ENCODE peak calls at places on chromosomes 4 and X, in seven cellular contexts. One of them, this sample, is unnamed.

GRCh38 chr4:114600672-114601071 is 2.1 kb downstream of the UGT8 start:
- DNase-seq in hepatocyte: no peak
- DNase-seq in GM23248: no peak
- DNase-seq in psoas muscle: no peak
- DNase-seq in mesenchymal stem cell: peak; percentile 1
- DNase-seq in SJCRH30: no peak
- DNase-seq in uterus: no peak
- DNase-seq in this sample: no peak

GRCh38 chr4:144787365-144788263 is 141.7 kb downstream of the HHIP start:
- DNase-seq in hepatocyte: peak; percentile 53
- DNase-seq in GM23248: peak; percentile 51
- DNase-seq in psoas muscle: no peak
- DNase-seq in mesenchymal stem cell: peak; percentile 49
- DNase-seq in SJCRH30: no peak
- DNase-seq in uterus: no peak
- DNase-seq in this sample: no peak

GRCh38 chr4:190017357-190018200 is 9.5 kb downstream of the FRG2 start:
- DNase-seq in hepatocyte: peak; percentile 7
- DNase-seq in GM23248: peak; percentile 21
- DNase-seq in psoas muscle: peak; percentile 50
- DNase-seq in mesenchymal stem cell: no peak
- DNase-seq in SJCRH30: no peak
- DNase-seq in uterus: no peak
- DNase-seq in this sample: no peak

GRCh38 chrX:11929476-11929875 is 171.4 kb downstream of the MSL3 start:
- DNase-seq in hepatocyte: no peak
- DNase-seq in GM23248: no peak
- DNase-seq in psoas muscle: no peak
- DNase-seq in mesenchymal stem cell: peak; percentile 9
- DNase-seq in SJCRH30: no peak
- DNase-seq in uterus: no peak
- DNase-seq in this sample: no peak

GRCh38 chr4:114659386-114660008 is 60.9 kb downstream of the UGT8 start:
- DNase-seq in hepatocyte: peak; percentile 79
- DNase-seq in GM23248: peak; percentile 75
- DNase-seq in psoas muscle: no peak
- DNase-seq in mesenchymal stem cell: peak; percentile 60
- DNase-seq in SJCRH30: peak; percentile 66
- DNase-seq in uterus: peak; percentile 12
- DNase-seq in this sample: no peak

GRCh38 chr4:73727685-73728084 is 12.7 kb upstream of the CXCL8 start:
- DNase-seq in hepatocyte: peak; percentile 26
- DNase-seq in GM23248: no peak
- DNase-seq in psoas muscle: no peak
- DNase-seq in mesenchymal stem cell: no peak
- DNase-seq in SJCRH30: no peak
- DNase-seq in uterus: no peak
- DNase-seq in this sample: no peak

GRCh38 chr4:56821394-56822263 is at the start of gene SPINK2:
- DNase-seq in hepatocyte: peak; percentile 74
- DNase-seq in GM23248: no peak
- DNase-seq in psoas muscle: no peak
- DNase-seq in mesenchymal stem cell: peak; percentile 14
- DNase-seq in SJCRH30: no peak
- DNase-seq in uterus: no peak
- DNase-seq in this sample: no peak

GRCh38 chr4:107034091-107034698 is 1.9 kb downstream of the DKK2 start:
- DNase-seq in hepatocyte: peak; percentile 75
- DNase-seq in GM23248: peak; percentile 74
- DNase-seq in psoas muscle: peak; percentile 72
- DNase-seq in mesenchymal stem cell: peak; percentile 61
- DNase-seq in SJCRH30: no peak
- DNase-seq in uterus: peak; percentile 8
- DNase-seq in this sample: no peak

GRCh38 chr4:122764808-122765189 is 32.3 kb downstream of the BBS12 start:
- DNase-seq in hepatocyte: no peak
- DNase-seq in GM23248: peak; percentile 93
- DNase-seq in psoas muscle: no peak
- DNase-seq in mesenchymal stem cell: peak; percentile 95
- DNase-seq in SJCRH30: no peak
- DNase-seq in uterus: no peak
- DNase-seq in this sample: no peak

GRCh38 chr4:113539408-113539807 is 222.1 kb downstream of the CAMK2D start:
- DNase-seq in hepatocyte: no peak
- DNase-seq in GM23248: peak; percentile 90
- DNase-seq in psoas muscle: no peak
- DNase-seq in mesenchymal stem cell: peak; percentile 44
- DNase-seq in SJCRH30: no peak
- DNase-seq in uterus: no peak
- DNase-seq in this sample: no peak

GRCh38 chrX:39253551-39253950 is 452.3 kb downstream of the MID1IP1 start:
- DNase-seq in hepatocyte: no peak
- DNase-seq in GM23248: peak; percentile 52
- DNase-seq in psoas muscle: no peak
- DNase-seq in mesenchymal stem cell: peak; percentile 17
- DNase-seq in SJCRH30: no peak
- DNase-seq in uterus: no peak
- DNase-seq in this sample: no peak

GRCh38 chr4:185115827-185116232 is 27.2 kb upstream of the SLC25A4 start:
- DNase-seq in hepatocyte: peak; percentile 89
- DNase-seq in GM23248: peak; percentile 11
- DNase-seq in psoas muscle: peak; percentile 65
- DNase-seq in mesenchymal stem cell: peak; percentile 89
- DNase-seq in SJCRH30: peak; percentile 88
- DNase-seq in uterus: peak; percentile 73
- DNase-seq in this sample: no peak

GRCh38 chrX:123884809-123885408 is 25.1 kb downstream of the XIAP start:
- DNase-seq in hepatocyte: peak; percentile 73
- DNase-seq in GM23248: peak; percentile 48
- DNase-seq in psoas muscle: no peak
- DNase-seq in mesenchymal stem cell: peak; percentile 48
- DNase-seq in SJCRH30: peak; percentile 59
- DNase-seq in uterus: peak; percentile 46
- DNase-seq in this sample: no peak

GRCh38 chr4:73508651-73509050 is 27.1 kb downstream of the AFM start:
- DNase-seq in hepatocyte: no peak
- DNase-seq in GM23248: no peak
- DNase-seq in psoas muscle: no peak
- DNase-seq in mesenchymal stem cell: no peak
- DNase-seq in SJCRH30: no peak
- DNase-seq in uterus: no peak
- DNase-seq in this sample: no peak

DNA sequence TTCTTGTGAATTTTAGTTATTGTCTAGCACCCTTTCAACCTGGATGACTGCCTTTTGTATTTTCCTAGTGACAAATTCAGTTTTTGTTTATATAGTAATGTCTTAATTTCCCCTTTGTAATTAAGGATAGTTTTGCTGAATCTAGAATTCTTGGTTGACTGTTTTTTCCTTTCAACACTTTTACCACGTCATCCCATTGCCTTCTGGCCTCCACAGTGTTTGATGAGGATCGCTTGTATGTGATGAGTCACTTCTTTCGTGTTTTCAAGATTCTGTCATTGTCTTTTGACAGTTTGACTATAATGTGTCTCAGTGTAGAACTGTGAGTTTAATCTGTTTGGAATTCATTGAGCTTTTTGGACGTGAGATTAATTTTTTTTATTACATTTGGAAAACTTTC is 30.1 kb downstream of the KDM6A start:
- DNase-seq in hepatocyte: no peak
- DNase-seq in GM23248: peak; percentile 80
- DNase-seq in psoas muscle: no peak
- DNase-seq in mesenchymal stem cell: peak; percentile 73
- DNase-seq in SJCRH30: no peak
- DNase-seq in uterus: no peak
- DNase-seq in this sample: no peak
- H3K4me1 ChIP-seq in hepatocyte: no peaks in the 10 kb centered on the region
- H3K4me1 ChIP-seq in GM23248: peaks cover 26% of the 10 kb centered on the region
- H3K4me1 ChIP-seq in psoas muscle: peaks cover 65% of the 10 kb centered on the region
- H3K4me1 ChIP-seq in mesenchymal stem cell: no peaks in the 10 kb centered on the region
- H3K4me1 ChIP-seq in SJCRH30: no peaks in the 10 kb centered on the region
- H3K4me1 ChIP-seq in uterus: no peaks in the 10 kb centered on the region
- H3K4me1 ChIP-seq in this sample: peaks cover 13% of the 10 kb centered on the region

GRCh38 chr4:38671594-38671943 is 7.6 kb downstream of the KLF3 start:
- DNase-seq in hepatocyte: no peak
- DNase-seq in GM23248: no peak
- DNase-seq in psoas muscle: no peak
- DNase-seq in mesenchymal stem cell: no peak
- DNase-seq in SJCRH30: no peak
- DNase-seq in uterus: no peak
- DNase-seq in this sample: no peak
- H3K27ac ChIP-seq in hepatocyte: peak overlapping the region; percentile 91
- H3K27ac ChIP-seq in GM23248: no peak overlapping the region
- H3K27ac ChIP-seq in psoas muscle: peak overlapping the region; percentile 71
- H3K27ac ChIP-seq in mesenchymal stem cell: no peak overlapping the region
- H3K27ac ChIP-seq in SJCRH30: no peak overlapping the region
- H3K27ac ChIP-seq in uterus: peak overlapping the region; percentile 93
- H3K27ac ChIP-seq in this sample: peak overlapping the region; percentile 88

GRCh38 chr4:85732124-85732523 is 257.2 kb downstream of the ARHGAP24 start:
- DNase-seq in hepatocyte: no peak
- DNase-seq in GM23248: no peak
- DNase-seq in psoas muscle: no peak
- DNase-seq in mesenchymal stem cell: no peak
- DNase-seq in SJCRH30: no peak
- DNase-seq in uterus: no peak
- DNase-seq in this sample: no peak
- H3K4me1 ChIP-seq in hepatocyte: peaks cover 3% of the 10 kb centered on the region
- H3K4me1 ChIP-seq in GM23248: peaks cover 18% of the 10 kb centered on the region
- H3K4me1 ChIP-seq in psoas muscle: peaks cover 2% of the 10 kb centered on the region
- H3K4me1 ChIP-seq in mesenchymal stem cell: no peaks in the 10 kb centered on the region
- H3K4me1 ChIP-seq in SJCRH30: peaks cover 8% of the 10 kb centered on the region
- H3K4me1 ChIP-seq in uterus: no peaks in the 10 kb centered on the region
- H3K4me1 ChIP-seq in this sample: no peaks in the 10 kb centered on the region

GRCh38 chr4:100913685-100914084 is 395.9 kb upstream of the EMCN start:
- DNase-seq in hepatocyte: no peak
- DNase-seq in GM23248: no peak
- DNase-seq in psoas muscle: no peak
- DNase-seq in mesenchymal stem cell: no peak
- DNase-seq in SJCRH30: no peak
- DNase-seq in uterus: no peak
- DNase-seq in this sample: no peak

GRCh38 chr4:100906973-100907372 is 389.2 kb upstream of the EMCN start:
- DNase-seq in hepatocyte: no peak
- DNase-seq in GM23248: no peak
- DNase-seq in psoas muscle: no peak
- DNase-seq in mesenchymal stem cell: no peak
- DNase-seq in SJCRH30: no peak
- DNase-seq in uterus: no peak
- DNase-seq in this sample: no peak

GRCh38 chr4:100907465-100908454 is 389.9 kb upstream of the EMCN start:
- DNase-seq in hepatocyte: no peak
- DNase-seq in GM23248: peak; percentile 32
- DNase-seq in psoas muscle: no peak
- DNase-seq in mesenchymal stem cell: peak; percentile 12
- DNase-seq in SJCRH30: no peak
- DNase-seq in uterus: no peak
- DNase-seq in this sample: no peak

GRCh38 chr4:100908540-100908939 is 390.7 kb upstream of the EMCN start:
- DNase-seq in hepatocyte: no peak
- DNase-seq in GM23248: no peak
- DNase-seq in psoas muscle: no peak
- DNase-seq in mesenchymal stem cell: no peak
- DNase-seq in SJCRH30: no peak
- DNase-seq in uterus: no peak
- DNase-seq in this sample: no peak
- H3K27ac ChIP-seq in hepatocyte: no peak overlapping the region
- H3K27ac ChIP-seq in GM23248: no peak overlapping the region
- H3K27ac ChIP-seq in psoas muscle: no peak overlapping the region
- H3K27ac ChIP-seq in mesenchymal stem cell: no peak overlapping the region
- H3K27ac ChIP-seq in SJCRH30: no peak overlapping the region
- H3K27ac ChIP-seq in uterus: no peak overlapping the region
- H3K27ac ChIP-seq in this sample: no peak overlapping the region

GRCh38 chr4:48420172-48420571 is 63.0 kb upstream of the SLC10A4 start:
- DNase-seq in hepatocyte: no peak
- DNase-seq in GM23248: no peak
- DNase-seq in psoas muscle: no peak
- DNase-seq in mesenchymal stem cell: no peak
- DNase-seq in SJCRH30: no peak
- DNase-seq in uterus: no peak
- DNase-seq in this sample: no peak

DNA sequence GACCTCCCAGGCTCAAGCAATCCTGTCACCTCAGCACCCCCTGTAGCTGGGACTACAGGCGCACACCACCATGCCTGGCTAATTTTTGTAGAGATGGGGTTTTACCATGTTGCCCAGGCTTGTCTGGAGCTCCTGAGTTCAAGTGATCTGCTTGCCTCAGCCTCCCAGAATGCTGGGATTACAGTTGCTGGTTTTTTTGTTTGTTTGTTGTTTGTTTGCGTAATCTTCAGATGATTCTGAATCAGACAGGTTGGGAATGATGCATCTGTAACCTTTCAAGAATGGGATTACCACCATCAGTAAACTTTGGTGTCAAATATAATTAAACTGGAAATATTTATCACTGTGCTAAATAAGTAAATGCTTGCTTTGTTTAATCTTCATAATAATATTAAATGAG is 62.0 kb upstream of the SLC10A4 start:
- DNase-seq in hepatocyte: no peak
- DNase-seq in GM23248: no peak
- DNase-seq in psoas muscle: no peak
- DNase-seq in mesenchymal stem cell: no peak
- DNase-seq in SJCRH30: no peak
- DNase-seq in uterus: no peak
- DNase-seq in this sample: no peak
- H3K4me1 ChIP-seq in hepatocyte: no peaks in the 10 kb centered on the region
- H3K4me1 ChIP-seq in GM23248: no peaks in the 10 kb centered on the region
- H3K4me1 ChIP-seq in psoas muscle: no peaks in the 10 kb centered on the region
- H3K4me1 ChIP-seq in mesenchymal stem cell: no peaks in the 10 kb centered on the region
- H3K4me1 ChIP-seq in SJCRH30: no peaks in the 10 kb centered on the region
- H3K4me1 ChIP-seq in uterus: no peaks in the 10 kb centered on the region
- H3K4me1 ChIP-seq in this sample: no peaks in the 10 kb centered on the region

DNA sequence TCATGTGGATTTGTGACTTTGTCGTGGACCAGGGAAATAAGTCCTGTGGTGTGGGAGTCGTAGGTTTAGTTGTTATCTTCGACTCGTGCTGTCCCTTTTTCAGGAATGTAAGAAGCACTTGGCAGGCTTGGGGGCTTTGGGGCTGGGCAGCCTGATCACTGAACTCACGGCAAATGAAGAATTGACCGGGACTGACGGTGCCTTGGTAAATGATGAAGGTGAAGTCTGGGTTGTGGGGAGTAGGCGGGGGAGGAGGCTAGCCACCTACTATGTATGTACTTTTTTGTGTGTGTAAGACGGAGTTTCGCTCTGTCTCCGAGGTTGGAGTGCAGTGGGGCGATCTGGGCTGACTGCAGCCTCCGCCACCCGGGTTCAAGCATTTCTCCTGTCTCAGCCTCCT is 1.2 kb downstream of the TAF1 start:
- DNase-seq in hepatocyte: no peak
- DNase-seq in GM23248: peak; percentile 20
- DNase-seq in psoas muscle: no peak
- DNase-seq in mesenchymal stem cell: no peak
- DNase-seq in SJCRH30: no peak
- DNase-seq in uterus: no peak
- DNase-seq in this sample: no peak
- H3K27ac ChIP-seq in hepatocyte: peak overlapping the region; percentile 78
- H3K27ac ChIP-seq in GM23248: peak overlapping the region; percentile 90
- H3K27ac ChIP-seq in psoas muscle: peak overlapping the region; percentile 92
- H3K27ac ChIP-seq in mesenchymal stem cell: peak overlapping the region; percentile 96
- H3K27ac ChIP-seq in SJCRH30: no peak overlapping the region
- H3K27ac ChIP-seq in uterus: peak overlapping the region; percentile 71
- H3K27ac ChIP-seq in this sample: peak overlapping the region; percentile 90

GRCh38 chrX:30283456-30284200 is 25.6 kb downstream of the NR0B1 start:
- DNase-seq in hepatocyte: peak; percentile 41
- DNase-seq in GM23248: peak; percentile 85
- DNase-seq in psoas muscle: no peak
- DNase-seq in mesenchymal stem cell: peak; percentile 94
- DNase-seq in SJCRH30: no peak
- DNase-seq in uterus: no peak
- DNase-seq in this sample: no peak
- H3K4me1 ChIP-seq in hepatocyte: no peaks in the 10 kb centered on the region
- H3K4me1 ChIP-seq in GM23248: peaks cover 25% of the 10 kb centered on the region
- H3K4me1 ChIP-seq in psoas muscle: no peaks in the 10 kb centered on the region
- H3K4me1 ChIP-seq in mesenchymal stem cell: no peaks in the 10 kb centered on the region
- H3K4me1 ChIP-seq in SJCRH30: peaks cover 5% of the 10 kb centered on the region
- H3K4me1 ChIP-seq in uterus: no peaks in the 10 kb centered on the region
- H3K4me1 ChIP-seq in this sample: no peaks in the 10 kb centered on the region

This sample was measured in thoracic aorta.